ENCODE peak calls at places on chromosomes 11 and 22, in nine cellular contexts. J, V, Q, K, Z, Y, M, E and S are unnamed samples.

GRCh38 chr22:49205401-49205800 is 622.3 kb downstream of the BRD1 start:
- DNase-seq in J (no peak), Y (no peak), K (no peak), Q (no peak), V (no peak), E (no peak), M (no peak), Z (peak; percentile 50), S (no peak)

GRCh38 chr11:61645179-61645868 is 34.9 kb upstream of the DAGLA start:
- DNase-seq in Z (no peak), J (peak; percentile 79), K (no peak), E (no peak), M (no peak), V (no peak), Q (no peak), Y (no peak), S (no peak)

GRCh38 chr11:43922974-43923326 is 19.5 kb upstream of the C11orf96 start:
- DNase-seq in Y (no peak), E (no peak), M (no peak), K (no peak), Q (no peak), J (no peak), Z (no peak), V (no peak), S (no peak)

GRCh38 chr11:12413141-12414055 is 36.0 kb downstream of the PARVA start:
- DNase-seq in Q (no peak), Z (no peak), Y (no peak), E (no peak), J (no peak), K (no peak), M (no peak), V (no peak), S (peak; percentile 44)

GRCh38 chr22:44337658-44338004 is 24.9 kb upstream of the SHISAL1 start:
- DNase-seq in V (peak; percentile 46), Q (peak; percentile 60), M (peak; percentile 76), E (no peak), Z (peak; percentile 86), J (peak; percentile 35), K (peak; percentile 81), Y (peak; percentile 61), S (no peak)

GRCh38 chr11:88538088-88538487 is 200.6 kb upstream of the CTSC start:
- DNase-seq in E (no peak), Q (no peak), V (peak; percentile 71), Y (no peak), M (peak; percentile 67), K (no peak), Z (no peak), J (no peak), S (peak; percentile 75)

GRCh38 chr11:106461148-106461547 is 383.7 kb downstream of the AASDHPPT start:
- DNase-seq in Z (no peak), E (no peak), V (no peak), Q (no peak), K (peak; percentile 38), M (no peak), Y (no peak), J (no peak), S (no peak)

GRCh38 chr11:72179049-72179803 is 12.7 kb upstream of the FOLR1 start:
- DNase-seq in V (no peak), M (no peak), Y (no peak), J (no peak), Z (no peak), K (no peak), E (no peak), Q (no peak), S (no peak)

GRCh38 chr11:133660202-133660568 is 127.9 kb upstream of the OPCML start:
- DNase-seq in Q (peak; percentile 63), V (no peak), E (no peak), Y (no peak), M (no peak), Z (no peak), K (no peak), J (no peak), S (no peak)

GRCh38 chr11:133663135-133663534 is 130.8 kb upstream of the OPCML start:
- DNase-seq in E (no peak), J (no peak), Y (no peak), Q (no peak), K (no peak), V (no peak), Z (no peak), M (no peak), S (no peak)

GRCh38 chr11:133659542-133660201 is 127.4 kb upstream of the OPCML start:
- DNase-seq in Y (no peak), K (no peak), Q (peak; percentile 41), V (no peak), E (no peak), J (peak; percentile 63), M (no peak), Z (no peak), S (no peak)

GRCh38 chr11:133663586-133663985 is 131.3 kb upstream of the OPCML start:
- DNase-seq in M (no peak), V (no peak), E (no peak), Y (no peak), J (no peak), Q (no peak), K (no peak), Z (no peak), S (no peak)

GRCh38 chr11:133661867-133662266 is 129.6 kb upstream of the OPCML start:
- DNase-seq in J (no peak), M (no peak), Z (no peak), E (no peak), V (no peak), Y (no peak), Q (no peak), K (no peak), S (no peak)
- TF ChIP-seq CTCF in J (no peak), M (no peak), Z (no peak), E (no peak), V (no peak), Y (no peak), Q (no peak), K (no peak), S (no peak)

GRCh38 chr22:18157714-18158028 is 7.7 kb downstream of the USP18 start:
- DNase-seq in V (no peak), M (no peak), Z (no peak), Y (no peak), E (no peak), K (no peak), Q (peak; percentile 62), J (no peak), S (no peak)

GRCh38 chr22:18152519-18152918 is 2.5 kb downstream of the USP18 start:
- DNase-seq in K (peak; percentile 9), J (no peak), Q (no peak), E (no peak), V (no peak), M (no peak), Z (no peak), Y (no peak), S (no peak)

GRCh38 chr22:18154821-18155390 is 4.9 kb downstream of the USP18 start:
- DNase-seq in V (no peak), J (no peak), Q (no peak), Y (no peak), K (no peak), Z (no peak), E (no peak), M (no peak), S (peak; percentile 47)

DNA sequence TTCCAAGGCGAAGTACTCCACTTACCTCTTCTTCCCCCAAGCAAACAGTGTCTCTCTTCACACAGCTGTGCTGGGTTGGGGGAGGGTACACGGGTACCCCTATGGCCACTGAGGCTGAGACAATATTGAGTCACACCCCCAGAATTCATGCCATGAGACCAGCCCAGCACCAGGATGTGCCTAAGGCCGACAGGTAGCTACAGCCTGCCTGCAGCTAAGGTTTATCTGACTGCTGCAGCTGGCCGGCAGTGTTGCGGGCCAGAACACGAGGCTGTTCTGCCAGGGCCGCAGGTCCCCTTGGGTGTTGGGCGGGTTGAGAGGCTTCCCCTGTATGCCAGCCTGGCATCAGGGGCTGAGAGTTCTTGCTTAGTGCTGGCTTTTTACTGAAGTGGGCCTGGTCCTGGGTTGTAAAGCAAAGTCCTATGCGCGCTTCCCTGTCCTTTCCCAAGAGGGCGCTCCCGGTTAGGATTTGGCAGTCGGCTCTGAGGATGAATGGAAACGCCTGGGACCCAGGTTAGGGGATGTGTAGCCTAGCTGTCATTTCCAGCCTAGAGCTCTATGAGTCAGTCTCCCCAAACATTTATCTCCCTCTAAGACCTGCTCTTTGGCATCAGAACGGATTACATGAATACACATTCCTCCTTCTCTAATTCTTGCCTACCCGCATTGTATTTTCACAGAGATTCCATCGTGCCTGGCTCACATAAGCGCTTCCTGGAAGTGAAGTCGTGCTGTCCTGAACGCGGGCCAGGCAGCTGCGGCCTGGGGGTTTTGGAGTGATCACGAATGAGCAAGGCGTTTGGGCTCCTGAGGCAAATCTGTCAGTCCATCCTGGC is 7.1 kb downstream of the USP18 start:
- DNase-seq in Z (peak; percentile 84), J (peak; percentile 84), M (peak; percentile 92), V (peak; percentile 55), Q (peak; percentile 95), E (peak; percentile 96), Y (peak; percentile 72), K (peak; percentile 80), S (peak; percentile 89)
- TF ChIP-seq CTCF in Z (peak; percentile 67), J (peak; percentile 90), M (peak; percentile 90), V (peak; percentile 79), Q (peak; percentile 74), E (peak; percentile 93), Y (peak; percentile 89), K (peak; percentile 44), S (peak; percentile 98)

GRCh38 chr11:112785717-112786116 is 175.5 kb upstream of the NCAM1 start:
- DNase-seq in M (peak; percentile 66), E (no peak), V (no peak), Z (no peak), Q (no peak), Y (no peak), K (no peak), J (no peak), S (peak; percentile 12)

GRCh38 chr11:112784323-112785073 is 176.7 kb upstream of the NCAM1 start:
- DNase-seq in M (peak; percentile 92), V (no peak), J (peak; percentile 95), Z (peak; percentile 88), Q (peak; percentile 28), Y (peak; percentile 56), K (peak; percentile 79), E (no peak), S (no peak)

GRCh38 chr11:112786196-112786595 is 175.0 kb upstream of the NCAM1 start:
- DNase-seq in Q (no peak), K (no peak), Z (no peak), V (no peak), Y (no peak), E (no peak), J (no peak), M (no peak), S (no peak)

GRCh38 chr11:112785104-112785503 is 176.1 kb upstream of the NCAM1 start:
- DNase-seq in Z (no peak), V (peak; percentile 19), E (no peak), Q (no peak), M (peak; percentile 75), Y (peak; percentile 12), J (no peak), K (no peak), S (no peak)

GRCh38 chr11:112783945-112784322 is 177.3 kb upstream of the NCAM1 start:
- DNase-seq in K (no peak), E (no peak), Y (no peak), Z (no peak), J (no peak), M (peak; percentile 26), V (no peak), Q (no peak), S (no peak)
- TF ChIP-seq CTCF in K (no peak), E (no peak), Y (no peak), Z (no peak), J (no peak), M (no peak), V (no peak), Q (no peak), S (no peak)

DNA sequence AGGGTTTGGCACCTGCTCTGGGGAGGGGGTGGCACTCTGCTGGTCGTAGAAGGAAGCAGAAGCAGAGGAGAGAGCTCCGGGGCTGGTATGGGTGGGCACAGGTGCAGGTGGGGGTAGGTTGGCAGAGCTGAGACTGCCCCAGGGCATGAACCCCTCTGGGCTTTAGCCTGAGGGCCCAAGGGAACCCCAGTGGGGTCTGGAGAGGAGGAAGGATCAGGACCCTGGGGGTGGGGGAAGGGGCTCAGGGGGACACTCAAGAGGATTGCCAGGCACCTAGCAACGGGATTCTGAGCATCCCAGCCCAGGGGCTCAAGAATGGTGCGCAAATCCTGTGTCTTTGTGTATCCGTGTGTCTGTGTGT is 6.3 kb downstream of the ALDH3B2 start:
- DNase-seq in K (no peak), J (no peak), E (no peak), Z (no peak), V (no peak), Y (no peak), Q (no peak), M (no peak), S (no peak)
- TF ChIP-seq CTCF in K (no peak), J (no peak), E (no peak), Z (no peak), V (no peak), Y (no peak), Q (no peak), M (no peak), S (no peak)